ENCODE peak calls at places on chromosomes 6 and 20, in four cellular contexts. One of them, this sample, is unnamed.

GRCh38 chr6:157280153-157280552 is 43.2 kb downstream of the TMEM242 start:
- DNase-seq in GM18507: no peak
- DNase-seq in astrocyte: no peak
- DNase-seq in tibial nerve: no peak
- DNase-seq in this sample: no peak

GRCh38 chr20:40589581-40589980 is 99.5 kb downstream of the MAFB start:
- DNase-seq in GM18507: no peak
- DNase-seq in astrocyte: no peak
- DNase-seq in tibial nerve: no peak
- DNase-seq in this sample: no peak

GRCh38 chr20:59026904-59027745 is 5.0 kb downstream of the ATP5F1E start:
- DNase-seq in GM18507: no peak
- DNase-seq in astrocyte: no peak
- DNase-seq in tibial nerve: no peak
- DNase-seq in this sample: no peak

GRCh38 chr20:22070546-22070945 is 365.1 kb downstream of the PAX1 start:
- DNase-seq in GM18507: no peak
- DNase-seq in astrocyte: no peak
- DNase-seq in tibial nerve: no peak
- DNase-seq in this sample: no peak

GRCh38 chr6:126372626-126373025 is 32.7 kb downstream of the CENPW start:
- DNase-seq in GM18507: no peak
- DNase-seq in astrocyte: no peak
- DNase-seq in tibial nerve: no peak
- DNase-seq in this sample: no peak

GRCh38 chr6:157867155-157867559 is 44.1 kb downstream of the SNX9 start:
- DNase-seq in GM18507: no peak
- DNase-seq in astrocyte: peak
- DNase-seq in tibial nerve: no peak
- DNase-seq in this sample: no peak

GRCh38 chr6:34959221-34959620 is 70.2 kb downstream of the ANKS1A start:
- DNase-seq in GM18507: no peak
- DNase-seq in astrocyte: no peak
- DNase-seq in tibial nerve: no peak
- DNase-seq in this sample: no peak

GRCh38 chr6:114100421-114100820 is 129.5 kb upstream of the HDAC2 start:
- DNase-seq in GM18507: no peak
- DNase-seq in astrocyte: peak
- DNase-seq in tibial nerve: no peak
- DNase-seq in this sample: no peak

GRCh38 chr6:83873869-83874268 is 14.4 kb downstream of the CYB5R4 start:
- DNase-seq in GM18507: no peak
- DNase-seq in astrocyte: no peak
- DNase-seq in tibial nerve: no peak
- DNase-seq in this sample: no peak

GRCh38 chr6:157313531-157314467 is 9.5 kb downstream of the TMEM242 start:
- DNase-seq in GM18507: no peak
- DNase-seq in astrocyte: no peak
- DNase-seq in tibial nerve: no peak
- DNase-seq in this sample: no peak

GRCh38 chr6:160919713-160920112 is 71.9 kb upstream of the MAP3K4 start:
- DNase-seq in GM18507: no peak
- DNase-seq in astrocyte: peak
- DNase-seq in tibial nerve: no peak
- DNase-seq in this sample: no peak

GRCh38 chr20:4375881-4376280 is 345.8 kb upstream of the PRND start:
- DNase-seq in GM18507: no peak
- DNase-seq in astrocyte: peak
- DNase-seq in tibial nerve: no peak
- DNase-seq in this sample: no peak

GRCh38 chr20:56626367-56627121 is 2.6 kb upstream of the TFAP2C start:
- DNase-seq in GM18507: no peak
- DNase-seq in astrocyte: no peak
- DNase-seq in tibial nerve: no peak
- DNase-seq in this sample: no peak

GRCh38 chr20:12984069-12984765 is 24.6 kb upstream of the SPTLC3 start:
- DNase-seq in GM18507: no peak
- DNase-seq in astrocyte: peak
- DNase-seq in tibial nerve: no peak
- DNase-seq in this sample: no peak

GRCh38 chr20:47642118-47642517 is 140.4 kb downstream of the NCOA3 start:
- DNase-seq in GM18507: no peak
- DNase-seq in astrocyte: no peak
- DNase-seq in tibial nerve: no peak
- DNase-seq in this sample: no peak

This sample was measured in GM12892.